ENCODE peak calls at places on chromosomes 7 and 10, in nine cellular contexts. One of them, this sample, is unnamed.

GRCh38 chr7:30902466-30902865 is 9.2 kb upstream of the AQP1 start:
- DNase-seq in kidney epithelial cell: no peak
- DNase-seq in activated CD8-positive, alpha-beta T cell treated with anti-CD3 and anti-CD28 coated beads for 36 hours: no peak
- DNase-seq in tibial artery: no peak
- DNase-seq in right atrium auricular region: no peak
- DNase-seq in colonic mucosa: no peak
- DNase-seq in CD4-positive, alpha-beta T cell: no peak
- DNase-seq in natural killer cell: no peak
- DNase-seq in endothelial cell: no peak
- DNase-seq in this sample: no peak

GRCh38 chr7:41967156-41967555 is 264.3 kb upstream of the INHBA start:
- DNase-seq in colonic mucosa: no peak
- DNase-seq in natural killer cell: no peak
- DNase-seq in right atrium auricular region: no peak
- DNase-seq in tibial artery: no peak
- DNase-seq in kidney epithelial cell: no peak
- DNase-seq in endothelial cell: no peak
- DNase-seq in CD4-positive, alpha-beta T cell: no peak
- DNase-seq in activated CD8-positive, alpha-beta T cell treated with anti-CD3 and anti-CD28 coated beads for 36 hours: no peak
- DNase-seq in this sample: no peak

GRCh38 chr7:105496501-105496900 is 25.6 kb downstream of the PUS7 start:
- DNase-seq in right atrium auricular region: no peak
- DNase-seq in kidney epithelial cell: peak
- DNase-seq in endothelial cell: no peak
- DNase-seq in CD4-positive, alpha-beta T cell: no peak
- DNase-seq in natural killer cell: no peak
- DNase-seq in activated CD8-positive, alpha-beta T cell treated with anti-CD3 and anti-CD28 coated beads for 36 hours: no peak
- DNase-seq in colonic mucosa: no peak
- DNase-seq in tibial artery: no peak
- DNase-seq in this sample: no peak

GRCh38 chr10:29430101-29430500 is 141.2 kb downstream of the LYZL1 start:
- DNase-seq in CD4-positive, alpha-beta T cell: no peak
- DNase-seq in activated CD8-positive, alpha-beta T cell treated with anti-CD3 and anti-CD28 coated beads for 36 hours: no peak
- DNase-seq in kidney epithelial cell: no peak
- DNase-seq in natural killer cell: no peak
- DNase-seq in endothelial cell: no peak
- DNase-seq in right atrium auricular region: no peak
- DNase-seq in tibial artery: no peak
- DNase-seq in colonic mucosa: no peak
- DNase-seq in this sample: no peak

GRCh38 chr10:29064665-29065064 is 224.2 kb upstream of the LYZL1 start:
- DNase-seq in right atrium auricular region: no peak
- DNase-seq in activated CD8-positive, alpha-beta T cell treated with anti-CD3 and anti-CD28 coated beads for 36 hours: no peak
- DNase-seq in natural killer cell: no peak
- DNase-seq in tibial artery: no peak
- DNase-seq in colonic mucosa: no peak
- DNase-seq in CD4-positive, alpha-beta T cell: no peak
- DNase-seq in endothelial cell: no peak
- DNase-seq in kidney epithelial cell: no peak
- DNase-seq in this sample: no peak

GRCh38 chr10:10642741-10643280 is 374.9 kb upstream of the CELF2 start:
- DNase-seq in CD4-positive, alpha-beta T cell: no peak
- DNase-seq in right atrium auricular region: peak
- DNase-seq in activated CD8-positive, alpha-beta T cell treated with anti-CD3 and anti-CD28 coated beads for 36 hours: no peak
- DNase-seq in kidney epithelial cell: no peak
- DNase-seq in tibial artery: peak
- DNase-seq in endothelial cell: no peak
- DNase-seq in natural killer cell: no peak
- DNase-seq in colonic mucosa: no peak
- DNase-seq in this sample: no peak

GRCh38 chr10:8158439-8159071 is 104.1 kb downstream of the GATA3 start:
- DNase-seq in colonic mucosa: no peak
- DNase-seq in kidney epithelial cell: no peak
- DNase-seq in right atrium auricular region: no peak
- DNase-seq in endothelial cell: no peak
- DNase-seq in activated CD8-positive, alpha-beta T cell treated with anti-CD3 and anti-CD28 coated beads for 36 hours: no peak
- DNase-seq in tibial artery: no peak
- DNase-seq in natural killer cell: no peak
- DNase-seq in CD4-positive, alpha-beta T cell: no peak
- DNase-seq in this sample: no peak

GRCh38 chr7:30331338-30331737 is 46.9 kb downstream of the ZNRF2 start:
- DNase-seq in right atrium auricular region: no peak
- DNase-seq in colonic mucosa: peak
- DNase-seq in kidney epithelial cell: no peak
- DNase-seq in activated CD8-positive, alpha-beta T cell treated with anti-CD3 and anti-CD28 coated beads for 36 hours: peak
- DNase-seq in CD4-positive, alpha-beta T cell: no peak
- DNase-seq in natural killer cell: no peak
- DNase-seq in tibial artery: no peak
- DNase-seq in endothelial cell: no peak
- DNase-seq in this sample: no peak

GRCh38 chr7:131010714-131011436 is 276.9 kb upstream of the KLF14 start:
- DNase-seq in colonic mucosa: no peak
- DNase-seq in kidney epithelial cell: no peak
- DNase-seq in natural killer cell: no peak
- DNase-seq in right atrium auricular region: no peak
- DNase-seq in CD4-positive, alpha-beta T cell: no peak
- DNase-seq in tibial artery: no peak
- DNase-seq in activated CD8-positive, alpha-beta T cell treated with anti-CD3 and anti-CD28 coated beads for 36 hours: no peak
- DNase-seq in endothelial cell: no peak
- DNase-seq in this sample: peak

GRCh38 chr7:111362660-111363059 is 199.6 kb downstream of the IMMP2L start:
- DNase-seq in kidney epithelial cell: no peak
- DNase-seq in right atrium auricular region: no peak
- DNase-seq in endothelial cell: no peak
- DNase-seq in colonic mucosa: no peak
- DNase-seq in CD4-positive, alpha-beta T cell: no peak
- DNase-seq in activated CD8-positive, alpha-beta T cell treated with anti-CD3 and anti-CD28 coated beads for 36 hours: no peak
- DNase-seq in natural killer cell: no peak
- DNase-seq in tibial artery: no peak
- DNase-seq in this sample: no peak

GRCh38 chr10:84348860-84349259 is 20.5 kb downstream of the CCSER2 start:
- DNase-seq in colonic mucosa: no peak
- DNase-seq in endothelial cell: no peak
- DNase-seq in natural killer cell: no peak
- DNase-seq in kidney epithelial cell: no peak
- DNase-seq in activated CD8-positive, alpha-beta T cell treated with anti-CD3 and anti-CD28 coated beads for 36 hours: no peak
- DNase-seq in CD4-positive, alpha-beta T cell: no peak
- DNase-seq in tibial artery: no peak
- DNase-seq in right atrium auricular region: no peak
- DNase-seq in this sample: no peak

GRCh38 chr10:59831658-59832503 is 74.5 kb downstream of the CCDC6 start:
- DNase-seq in natural killer cell: no peak
- DNase-seq in tibial artery: no peak
- DNase-seq in endothelial cell: no peak
- DNase-seq in kidney epithelial cell: no peak
- DNase-seq in CD4-positive, alpha-beta T cell: no peak
- DNase-seq in right atrium auricular region: no peak
- DNase-seq in colonic mucosa: no peak
- DNase-seq in activated CD8-positive, alpha-beta T cell treated with anti-CD3 and anti-CD28 coated beads for 36 hours: no peak
- DNase-seq in this sample: no peak

GRCh38 chr7:131724776-131725345 is 168.4 kb upstream of the PODXL start:
- DNase-seq in tibial artery: no peak
- DNase-seq in kidney epithelial cell: no peak
- DNase-seq in right atrium auricular region: peak
- DNase-seq in colonic mucosa: no peak
- DNase-seq in activated CD8-positive, alpha-beta T cell treated with anti-CD3 and anti-CD28 coated beads for 36 hours: no peak
- DNase-seq in endothelial cell: no peak
- DNase-seq in natural killer cell: no peak
- DNase-seq in CD4-positive, alpha-beta T cell: no peak
- DNase-seq in this sample: no peak

GRCh38 chr10:73159038-73159648 is 8.7 kb downstream of the ECD start:
- DNase-seq in right atrium auricular region: peak
- DNase-seq in tibial artery: peak
- DNase-seq in endothelial cell: peak
- DNase-seq in activated CD8-positive, alpha-beta T cell treated with anti-CD3 and anti-CD28 coated beads for 36 hours: peak
- DNase-seq in colonic mucosa: peak
- DNase-seq in kidney epithelial cell: no peak
- DNase-seq in natural killer cell: peak
- DNase-seq in CD4-positive, alpha-beta T cell: peak
- DNase-seq in this sample: no peak

GRCh38 chr7:158125721-158126120 is 461.9 kb downstream of the PTPRN2 start:
- DNase-seq in kidney epithelial cell: no peak
- DNase-seq in activated CD8-positive, alpha-beta T cell treated with anti-CD3 and anti-CD28 coated beads for 36 hours: no peak
- DNase-seq in natural killer cell: no peak
- DNase-seq in right atrium auricular region: no peak
- DNase-seq in CD4-positive, alpha-beta T cell: no peak
- DNase-seq in colonic mucosa: no peak
- DNase-seq in endothelial cell: no peak
- DNase-seq in tibial artery: no peak
- DNase-seq in this sample: no peak

GRCh38 chr10:69663548-69663947 is 33.5 kb downstream of the FAM241B start:
- DNase-seq in CD4-positive, alpha-beta T cell: no peak
- DNase-seq in natural killer cell: no peak
- DNase-seq in right atrium auricular region: no peak
- DNase-seq in kidney epithelial cell: no peak
- DNase-seq in endothelial cell: peak
- DNase-seq in tibial artery: no peak
- DNase-seq in activated CD8-positive, alpha-beta T cell treated with anti-CD3 and anti-CD28 coated beads for 36 hours: peak
- DNase-seq in colonic mucosa: no peak
- DNase-seq in this sample: no peak
- TF ChIP-seq CTCF in CD4-positive, alpha-beta T cell: no peak
- TF ChIP-seq CTCF in natural killer cell: no peak
- TF ChIP-seq CTCF in right atrium auricular region: no peak
- TF ChIP-seq CTCF in kidney epithelial cell: no peak
- TF ChIP-seq CTCF in endothelial cell: peak
- TF ChIP-seq CTCF in tibial artery: no peak
- TF ChIP-seq CTCF in activated CD8-positive, alpha-beta T cell treated with anti-CD3 and anti-CD28 coated beads for 36 hours: no peak
- TF ChIP-seq CTCF in colonic mucosa: no peak
- TF ChIP-seq CTCF in this sample: no peak

GRCh38 chr10:32143302-32143847 is 87.2 kb upstream of the KIF5B start:
- DNase-seq in activated CD8-positive, alpha-beta T cell treated with anti-CD3 and anti-CD28 coated beads for 36 hours: no peak
- DNase-seq in CD4-positive, alpha-beta T cell: no peak
- DNase-seq in colonic mucosa: no peak
- DNase-seq in kidney epithelial cell: no peak
- DNase-seq in tibial artery: no peak
- DNase-seq in right atrium auricular region: no peak
- DNase-seq in natural killer cell: no peak
- DNase-seq in endothelial cell: no peak
- DNase-seq in this sample: no peak

GRCh38 chr10:32140403-32140802 is 84.2 kb upstream of the KIF5B start:
- DNase-seq in tibial artery: no peak
- DNase-seq in kidney epithelial cell: no peak
- DNase-seq in CD4-positive, alpha-beta T cell: no peak
- DNase-seq in endothelial cell: no peak
- DNase-seq in colonic mucosa: no peak
- DNase-seq in activated CD8-positive, alpha-beta T cell treated with anti-CD3 and anti-CD28 coated beads for 36 hours: no peak
- DNase-seq in right atrium auricular region: no peak
- DNase-seq in natural killer cell: no peak
- DNase-seq in this sample: no peak

GRCh38 chr10:32141018-32141807 is 85.0 kb upstream of the KIF5B start:
- DNase-seq in kidney epithelial cell: no peak
- DNase-seq in natural killer cell: no peak
- DNase-seq in endothelial cell: no peak
- DNase-seq in activated CD8-positive, alpha-beta T cell treated with anti-CD3 and anti-CD28 coated beads for 36 hours: no peak
- DNase-seq in right atrium auricular region: no peak
- DNase-seq in colonic mucosa: peak
- DNase-seq in tibial artery: no peak
- DNase-seq in CD4-positive, alpha-beta T cell: no peak
- DNase-seq in this sample: no peak

GRCh38 chr10:32142646-32143045 is 86.4 kb upstream of the KIF5B start:
- DNase-seq in right atrium auricular region: no peak
- DNase-seq in endothelial cell: no peak
- DNase-seq in colonic mucosa: no peak
- DNase-seq in natural killer cell: no peak
- DNase-seq in kidney epithelial cell: no peak
- DNase-seq in CD4-positive, alpha-beta T cell: no peak
- DNase-seq in activated CD8-positive, alpha-beta T cell treated with anti-CD3 and anti-CD28 coated beads for 36 hours: no peak
- DNase-seq in tibial artery: no peak
- DNase-seq in this sample: no peak

GRCh38 chr10:32139223-32140073 is 83.2 kb upstream of the KIF5B start:
- DNase-seq in right atrium auricular region: peak
- DNase-seq in endothelial cell: peak
- DNase-seq in activated CD8-positive, alpha-beta T cell treated with anti-CD3 and anti-CD28 coated beads for 36 hours: peak
- DNase-seq in natural killer cell: no peak
- DNase-seq in kidney epithelial cell: peak
- DNase-seq in CD4-positive, alpha-beta T cell: no peak
- DNase-seq in colonic mucosa: peak
- DNase-seq in tibial artery: peak
- DNase-seq in this sample: peak
- TF ChIP-seq CTCF in right atrium auricular region: peak
- TF ChIP-seq CTCF in endothelial cell: no peak
- TF ChIP-seq CTCF in activated CD8-positive, alpha-beta T cell treated with anti-CD3 and anti-CD28 coated beads for 36 hours: no peak
- TF ChIP-seq CTCF in natural killer cell: no peak
- TF ChIP-seq CTCF in kidney epithelial cell: peak
- TF ChIP-seq CTCF in CD4-positive, alpha-beta T cell: no peak
- TF ChIP-seq CTCF in colonic mucosa: no peak
- TF ChIP-seq CTCF in tibial artery: no peak
- TF ChIP-seq CTCF in this sample: no peak

GRCh38 chr7:115354925-115355324 is 433.0 kb downstream of the MDFIC start:
- DNase-seq in natural killer cell: no peak
- DNase-seq in right atrium auricular region: no peak
- DNase-seq in kidney epithelial cell: no peak
- DNase-seq in activated CD8-positive, alpha-beta T cell treated with anti-CD3 and anti-CD28 coated beads for 36 hours: no peak
- DNase-seq in tibial artery: no peak
- DNase-seq in CD4-positive, alpha-beta T cell: no peak
- DNase-seq in endothelial cell: no peak
- DNase-seq in colonic mucosa: no peak
- DNase-seq in this sample: no peak

GRCh38 chr7:115357213-115357999 is 435.5 kb downstream of the MDFIC start:
- DNase-seq in natural killer cell: no peak
- DNase-seq in endothelial cell: no peak
- DNase-seq in colonic mucosa: peak
- DNase-seq in CD4-positive, alpha-beta T cell: no peak
- DNase-seq in kidney epithelial cell: no peak
- DNase-seq in tibial artery: no peak
- DNase-seq in activated CD8-positive, alpha-beta T cell treated with anti-CD3 and anti-CD28 coated beads for 36 hours: no peak
- DNase-seq in right atrium auricular region: no peak
- DNase-seq in this sample: no peak

GRCh38 chr7:115359919-115360318 is 438.0 kb downstream of the MDFIC start:
- DNase-seq in colonic mucosa: no peak
- DNase-seq in tibial artery: no peak
- DNase-seq in activated CD8-positive, alpha-beta T cell treated with anti-CD3 and anti-CD28 coated beads for 36 hours: no peak
- DNase-seq in endothelial cell: no peak
- DNase-seq in natural killer cell: no peak
- DNase-seq in right atrium auricular region: no peak
- DNase-seq in kidney epithelial cell: no peak
- DNase-seq in CD4-positive, alpha-beta T cell: no peak
- DNase-seq in this sample: no peak

GRCh38 chr7:115359119-115359518 is 437.2 kb downstream of the MDFIC start:
- DNase-seq in activated CD8-positive, alpha-beta T cell treated with anti-CD3 and anti-CD28 coated beads for 36 hours: no peak
- DNase-seq in right atrium auricular region: no peak
- DNase-seq in colonic mucosa: no peak
- DNase-seq in CD4-positive, alpha-beta T cell: no peak
- DNase-seq in endothelial cell: no peak
- DNase-seq in kidney epithelial cell: no peak
- DNase-seq in natural killer cell: no peak
- DNase-seq in tibial artery: no peak
- DNase-seq in this sample: no peak

GRCh38 chr7:115356139-115356746 is 434.3 kb downstream of the MDFIC start:
- DNase-seq in CD4-positive, alpha-beta T cell: no peak
- DNase-seq in right atrium auricular region: no peak
- DNase-seq in activated CD8-positive, alpha-beta T cell treated with anti-CD3 and anti-CD28 coated beads for 36 hours: no peak
- DNase-seq in kidney epithelial cell: no peak
- DNase-seq in colonic mucosa: no peak
- DNase-seq in natural killer cell: no peak
- DNase-seq in endothelial cell: no peak
- DNase-seq in tibial artery: no peak
- DNase-seq in this sample: no peak
- TF ChIP-seq CTCF in CD4-positive, alpha-beta T cell: no peak
- TF ChIP-seq CTCF in right atrium auricular region: peak
- TF ChIP-seq CTCF in activated CD8-positive, alpha-beta T cell treated with anti-CD3 and anti-CD28 coated beads for 36 hours: peak
- TF ChIP-seq CTCF in kidney epithelial cell: peak
- TF ChIP-seq CTCF in colonic mucosa: no peak
- TF ChIP-seq CTCF in natural killer cell: peak
- TF ChIP-seq CTCF in endothelial cell: peak
- TF ChIP-seq CTCF in tibial artery: no peak
- TF ChIP-seq CTCF in this sample: no peak

GRCh38 chr7:65477326-65477725 is 103.7 kb downstream of the ZNF92 start:
- DNase-seq in kidney epithelial cell: no peak
- DNase-seq in CD4-positive, alpha-beta T cell: no peak
- DNase-seq in colonic mucosa: no peak
- DNase-seq in endothelial cell: peak
- DNase-seq in right atrium auricular region: no peak
- DNase-seq in natural killer cell: no peak
- DNase-seq in tibial artery: no peak
- DNase-seq in activated CD8-positive, alpha-beta T cell treated with anti-CD3 and anti-CD28 coated beads for 36 hours: peak
- DNase-seq in this sample: no peak
- TF ChIP-seq CTCF in kidney epithelial cell: no peak
- TF ChIP-seq CTCF in CD4-positive, alpha-beta T cell: no peak
- TF ChIP-seq CTCF in colonic mucosa: no peak
- TF ChIP-seq CTCF in endothelial cell: peak
- TF ChIP-seq CTCF in right atrium auricular region: no peak
- TF ChIP-seq CTCF in natural killer cell: no peak
- TF ChIP-seq CTCF in tibial artery: no peak
- TF ChIP-seq CTCF in activated CD8-positive, alpha-beta T cell treated with anti-CD3 and anti-CD28 coated beads for 36 hours: no peak
- TF ChIP-seq CTCF in this sample: no peak

This sample was measured in HL-60.